ENCODE peak calls at places on chromosomes 13 and 19, in eight cellular contexts. U is GM03348, G is fibroblast of pulmonary artery, A is neural progenitor cell, E is GM23338, V is anterior cingulate cortex, D is iris pigment epithelial cell, I is fibroblast of the conjunctiva. Z is an unnamed sample.

GRCh38 chr13:91401916-91402315 is 3.5 kb downstream of the GPC5 start:
- DNase-seq in U (no peak), G (no peak), A (no peak), E (no peak), V (no peak), D (no peak), I (no peak), Z (no peak)

GRCh38 chr19:4108767-4109625 is 14.9 kb downstream of the MAP2K2 start:
- DNase-seq in U (no peak), G (no peak), A (no peak), E (no peak), V (no peak), D (no peak), I (no peak), Z (no peak)

GRCh38 chr19:8575467-8575997 is 1.7 kb downstream of the MYO1F start:
- DNase-seq in U (peak), G (peak), A (no peak), E (peak), V (no peak), D (peak), I (no peak), Z (no peak)

GRCh38 chr19:13583114-13583513 is 76.8 kb upstream of the CACNA1A start:
- DNase-seq in U (no peak), G (no peak), A (no peak), E (no peak), V (no peak), D (no peak), I (no peak), Z (no peak)

GRCh38 chr19:46625731-46626130 is 842 bp upstream of the PTGIR start:
- DNase-seq in U (no peak), G (no peak), A (no peak), E (no peak), V (no peak), D (no peak), I (no peak), Z (no peak)

GRCh38 chr13:47478985-47479384 is 522.1 kb downstream of the SUCLA2 start:
- DNase-seq in U (no peak), G (no peak), A (no peak), E (no peak), V (no peak), D (no peak), I (no peak), Z (no peak)

GRCh38 chr13:105627270-105627669 is 908.2 kb downstream of the EFNB2 start:
- DNase-seq in U (no peak), G (peak), A (no peak), E (no peak), V (no peak), D (peak), I (peak), Z (peak)

GRCh38 chr19:46637224-46637623 is 1.2 kb upstream of the GNG8 start:
- DNase-seq in U (no peak), G (no peak), A (no peak), E (no peak), V (no peak), D (no peak), I (no peak), Z (no peak)

GRCh38 chr19:294819-295686 is 3.9 kb upstream of the PLPP2 start:
- DNase-seq in U (peak), G (peak), A (peak), E (peak), V (peak), D (peak), I (no peak), Z (peak)

GRCh38 chr19:50203281-50204080 is at the start of gene MYH14:
- DNase-seq in U (peak), G (peak), A (peak), E (peak), V (peak), D (peak), I (no peak), Z (peak)

GRCh38 chr13:61029064-61029463 is 386.6 kb downstream of the PCDH20 start:
- DNase-seq in U (no peak), G (no peak), A (no peak), E (peak), V (no peak), D (no peak), I (no peak), Z (no peak)

GRCh38 chr19:13164370-13165090 is 14.3 kb downstream of the IER2 start:
- DNase-seq in U (peak), G (peak), A (peak), E (peak), V (peak), D (peak), I (no peak), Z (peak)

GRCh38 chr19:4640247-4641000 is 1.1 kb downstream of the TNFAIP8L1 start:
- DNase-seq in U (no peak), G (no peak), A (no peak), E (peak), V (no peak), D (no peak), I (no peak), Z (no peak)

Z was measured in kidney glomerular epithelial cell.